ENCODE peak calls at places on chromosome 4, in eight cellular contexts. One of them, this sample, is unnamed.

GRCh38 chr4:161252520-161253141 is 911.2 kb downstream of the FSTL5 start:
- DNase-seq in tibial artery: no peak
- DNase-seq in lower lobe of right lung: no peak
- DNase-seq in mammary epithelial cell: peak; percentile 29
- DNase-seq in A549: peak; percentile 39
- DNase-seq in colonic mucosa: no peak
- DNase-seq in hepatocyte: peak; percentile 21
- DNase-seq in prostate gland: no peak
- DNase-seq in this sample: no peak

GRCh38 chr4:172654482-172654881 is 514.1 kb upstream of the GALNT7 start:
- DNase-seq in lower lobe of right lung: no peak
- DNase-seq in A549: no peak
- DNase-seq in mammary epithelial cell: no peak
- DNase-seq in colonic mucosa: no peak
- DNase-seq in prostate gland: no peak
- DNase-seq in hepatocyte: no peak
- DNase-seq in tibial artery: no peak
- DNase-seq in this sample: no peak

GRCh38 chr4:86593726-86594558 is at the start of gene PTPN13:
- DNase-seq in tibial artery: peak; percentile 99
- DNase-seq in mammary epithelial cell: peak; percentile 99
- DNase-seq in lower lobe of right lung: peak; percentile 98
- DNase-seq in prostate gland: peak; percentile 99
- DNase-seq in colonic mucosa: peak; percentile 96
- DNase-seq in hepatocyte: peak; percentile 99
- DNase-seq in A549: peak; percentile 97
- DNase-seq in this sample: peak; percentile 94

GRCh38 chr4:19580090-19580489 is 671.6 kb upstream of the SLIT2 start:
- DNase-seq in prostate gland: no peak
- DNase-seq in A549: no peak
- DNase-seq in colonic mucosa: no peak
- DNase-seq in hepatocyte: no peak
- DNase-seq in tibial artery: no peak
- DNase-seq in mammary epithelial cell: peak; percentile 2
- DNase-seq in lower lobe of right lung: no peak
- DNase-seq in this sample: no peak

GRCh38 chr4:10157478-10158354 is 41.1 kb upstream of the WDR1 start:
- DNase-seq in prostate gland: peak; percentile 64
- DNase-seq in mammary epithelial cell: peak; percentile 71
- DNase-seq in hepatocyte: peak; percentile 88
- DNase-seq in A549: peak; percentile 67
- DNase-seq in tibial artery: peak; percentile 71
- DNase-seq in colonic mucosa: peak; percentile 56
- DNase-seq in lower lobe of right lung: peak; percentile 51
- DNase-seq in this sample: no peak

GRCh38 chr4:66887061-66887460 is 658.2 kb downstream of the CENPC start:
- DNase-seq in A549: no peak
- DNase-seq in tibial artery: no peak
- DNase-seq in hepatocyte: no peak
- DNase-seq in colonic mucosa: no peak
- DNase-seq in mammary epithelial cell: no peak
- DNase-seq in lower lobe of right lung: no peak
- DNase-seq in prostate gland: no peak
- DNase-seq in this sample: no peak

GRCh38 chr4:180994722-180995121 is 1248.5 kb upstream of the TENM3 start:
- DNase-seq in tibial artery: no peak
- DNase-seq in hepatocyte: no peak
- DNase-seq in A549: no peak
- DNase-seq in lower lobe of right lung: no peak
- DNase-seq in colonic mucosa: no peak
- DNase-seq in mammary epithelial cell: no peak
- DNase-seq in prostate gland: no peak
- DNase-seq in this sample: no peak

GRCh38 chr4:145183023-145183422 is 2.6 kb upstream of the OTUD4 start:
- DNase-seq in hepatocyte: no peak
- DNase-seq in lower lobe of right lung: no peak
- DNase-seq in tibial artery: no peak
- DNase-seq in mammary epithelial cell: no peak
- DNase-seq in A549: no peak
- DNase-seq in colonic mucosa: no peak
- DNase-seq in prostate gland: no peak
- DNase-seq in this sample: no peak

GRCh38 chr4:7295917-7296660 is 103.8 kb downstream of the SORCS2 start:
- DNase-seq in colonic mucosa: peak; percentile 25
- DNase-seq in tibial artery: no peak
- DNase-seq in lower lobe of right lung: no peak
- DNase-seq in hepatocyte: peak; percentile 29
- DNase-seq in prostate gland: no peak
- DNase-seq in mammary epithelial cell: peak; percentile 19
- DNase-seq in A549: peak; percentile 45
- DNase-seq in this sample: no peak

GRCh38 chr4:106707776-106708603 is 328.1 kb downstream of the DKK2 start:
- DNase-seq in A549: no peak
- DNase-seq in mammary epithelial cell: peak; percentile 42
- DNase-seq in prostate gland: no peak
- DNase-seq in colonic mucosa: no peak
- DNase-seq in tibial artery: no peak
- DNase-seq in hepatocyte: no peak
- DNase-seq in lower lobe of right lung: no peak
- DNase-seq in this sample: no peak

GRCh38 chr4:108168213-108168671 is 490 bp downstream of the LEF1 start:
- DNase-seq in mammary epithelial cell: no peak
- DNase-seq in lower lobe of right lung: no peak
- DNase-seq in hepatocyte: no peak
- DNase-seq in tibial artery: no peak
- DNase-seq in colonic mucosa: no peak
- DNase-seq in A549: no peak
- DNase-seq in prostate gland: no peak
- DNase-seq in this sample: no peak

GRCh38 chr4:109183851-109184345 is 118.6 kb downstream of the COL25A1 start:
- DNase-seq in mammary epithelial cell: no peak
- DNase-seq in tibial artery: no peak
- DNase-seq in prostate gland: no peak
- DNase-seq in hepatocyte: no peak
- DNase-seq in colonic mucosa: no peak
- DNase-seq in A549: no peak
- DNase-seq in lower lobe of right lung: no peak
- DNase-seq in this sample: no peak

GRCh38 chr4:24995346-24995745 is 35.4 kb downstream of the LGI2 start:
- DNase-seq in mammary epithelial cell: no peak
- DNase-seq in prostate gland: no peak
- DNase-seq in lower lobe of right lung: no peak
- DNase-seq in colonic mucosa: no peak
- DNase-seq in tibial artery: no peak
- DNase-seq in A549: no peak
- DNase-seq in hepatocyte: no peak
- DNase-seq in this sample: no peak

GRCh38 chr4:147368948-147369347 is 111.9 kb upstream of the EDNRA start:
- DNase-seq in mammary epithelial cell: no peak
- DNase-seq in colonic mucosa: no peak
- DNase-seq in lower lobe of right lung: no peak
- DNase-seq in prostate gland: no peak
- DNase-seq in hepatocyte: no peak
- DNase-seq in A549: no peak
- DNase-seq in tibial artery: no peak
- DNase-seq in this sample: no peak

GRCh38 chr4:95549246-95550138 is 719 bp upstream of the UNC5C start:
- DNase-seq in A549: peak; percentile 24
- DNase-seq in lower lobe of right lung: peak; percentile 67
- DNase-seq in hepatocyte: peak; percentile 43
- DNase-seq in colonic mucosa: peak; percentile 50
- DNase-seq in prostate gland: peak; percentile 11
- DNase-seq in mammary epithelial cell: peak; percentile 60
- DNase-seq in tibial artery: no peak
- DNase-seq in this sample: peak; percentile 47

GRCh38 chr4:101265816-101266172 is 81.5 kb downstream of the PPP3CA start:
- DNase-seq in mammary epithelial cell: no peak
- DNase-seq in colonic mucosa: no peak
- DNase-seq in A549: no peak
- DNase-seq in lower lobe of right lung: no peak
- DNase-seq in prostate gland: no peak
- DNase-seq in hepatocyte: no peak
- DNase-seq in tibial artery: no peak
- DNase-seq in this sample: no peak

GRCh38 chr4:83029688-83030087 is 5.3 kb upstream of the COPS4 start:
- DNase-seq in tibial artery: no peak
- DNase-seq in prostate gland: no peak
- DNase-seq in colonic mucosa: no peak
- DNase-seq in lower lobe of right lung: no peak
- DNase-seq in A549: no peak
- DNase-seq in hepatocyte: no peak
- DNase-seq in mammary epithelial cell: no peak
- DNase-seq in this sample: no peak

DNA sequence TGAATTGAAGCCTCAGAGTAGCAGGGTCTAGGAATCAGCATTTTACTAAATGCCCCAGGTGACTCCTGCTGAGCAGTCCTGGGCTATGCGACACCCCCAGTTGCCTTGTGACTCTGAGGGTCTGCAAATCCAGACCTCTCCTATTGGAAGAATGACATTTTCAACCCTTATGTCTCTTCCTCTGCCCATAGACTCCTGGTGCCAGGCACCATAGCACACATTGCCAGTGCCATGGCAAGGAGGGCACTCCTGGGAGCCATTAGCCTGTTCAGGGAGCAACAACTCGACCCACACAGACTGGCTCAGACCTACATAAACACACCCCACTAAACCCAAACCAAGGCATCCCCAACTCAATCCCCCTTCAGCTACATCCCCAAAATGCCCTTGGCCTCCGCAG is 3.7 kb upstream of the JAKMIP1 start:
- DNase-seq in tibial artery: no peak
- DNase-seq in hepatocyte: no peak
- DNase-seq in colonic mucosa: no peak
- DNase-seq in mammary epithelial cell: no peak
- DNase-seq in A549: no peak
- DNase-seq in lower lobe of right lung: no peak
- DNase-seq in prostate gland: no peak
- DNase-seq in this sample: no peak
- TF ChIP-seq CTCF in tibial artery: no peak
- TF ChIP-seq CTCF in hepatocyte: no peak
- TF ChIP-seq CTCF in colonic mucosa: no peak
- TF ChIP-seq CTCF in mammary epithelial cell: no peak
- TF ChIP-seq CTCF in A549: no peak
- TF ChIP-seq CTCF in lower lobe of right lung: no peak
- TF ChIP-seq CTCF in prostate gland: no peak
- TF ChIP-seq CTCF in this sample: no peak

GRCh38 chr4:150310159-150310895 is 232.1 kb downstream of the DCLK2 start:
- DNase-seq in prostate gland: no peak
- DNase-seq in A549: no peak
- DNase-seq in hepatocyte: no peak
- DNase-seq in mammary epithelial cell: peak; percentile 23
- DNase-seq in colonic mucosa: no peak
- DNase-seq in lower lobe of right lung: no peak
- DNase-seq in tibial artery: no peak
- DNase-seq in this sample: no peak

GRCh38 chr4:150302553-150302952 is 224.3 kb downstream of the DCLK2 start:
- DNase-seq in colonic mucosa: no peak
- DNase-seq in A549: peak; percentile 64
- DNase-seq in mammary epithelial cell: peak; percentile 87
- DNase-seq in hepatocyte: peak; percentile 64
- DNase-seq in lower lobe of right lung: no peak
- DNase-seq in prostate gland: no peak
- DNase-seq in tibial artery: no peak
- DNase-seq in this sample: no peak

GRCh38 chr4:150306719-150307118 is 228.5 kb downstream of the DCLK2 start:
- DNase-seq in prostate gland: no peak
- DNase-seq in lower lobe of right lung: no peak
- DNase-seq in colonic mucosa: no peak
- DNase-seq in tibial artery: no peak
- DNase-seq in mammary epithelial cell: no peak
- DNase-seq in hepatocyte: no peak
- DNase-seq in A549: no peak
- DNase-seq in this sample: no peak

GRCh38 chr4:150308824-150309472 is 230.7 kb downstream of the DCLK2 start:
- DNase-seq in lower lobe of right lung: no peak
- DNase-seq in A549: peak; percentile 3
- DNase-seq in tibial artery: no peak
- DNase-seq in prostate gland: no peak
- DNase-seq in mammary epithelial cell: peak; percentile 73
- DNase-seq in colonic mucosa: no peak
- DNase-seq in hepatocyte: no peak
- DNase-seq in this sample: no peak

DNA sequence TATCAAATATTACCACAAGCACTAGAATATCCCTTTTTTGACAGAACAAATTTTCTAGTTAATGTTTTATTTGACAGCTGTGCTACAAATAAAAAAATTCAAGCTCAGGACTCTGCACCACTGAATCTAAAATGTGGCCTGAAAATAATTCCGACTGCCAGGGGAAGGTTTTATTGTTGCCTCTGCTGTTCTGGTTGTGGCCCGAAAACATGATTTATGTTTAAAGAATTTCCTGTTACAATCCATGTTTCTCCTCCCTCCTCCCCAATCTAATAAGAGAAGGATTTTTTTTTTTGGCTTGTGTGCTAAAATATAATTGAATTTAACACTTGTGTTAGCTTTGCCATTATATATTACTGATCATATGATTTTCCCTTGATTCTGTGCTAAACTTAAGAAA is 227.8 kb downstream of the DCLK2 start:
- DNase-seq in A549: no peak
- DNase-seq in prostate gland: no peak
- DNase-seq in colonic mucosa: no peak
- DNase-seq in hepatocyte: no peak
- DNase-seq in lower lobe of right lung: no peak
- DNase-seq in mammary epithelial cell: peak; percentile 51
- DNase-seq in tibial artery: no peak
- DNase-seq in this sample: no peak
- H3K4me1 ChIP-seq in A549: peaks cover 28% of the 10 kb centered on the region
- H3K4me1 ChIP-seq in prostate gland: no peaks in the 10 kb centered on the region
- H3K4me1 ChIP-seq in colonic mucosa: no peaks in the 10 kb centered on the region
- H3K4me1 ChIP-seq in hepatocyte: no peaks in the 10 kb centered on the region
- H3K4me1 ChIP-seq in lower lobe of right lung: no peaks in the 10 kb centered on the region
- H3K4me1 ChIP-seq in mammary epithelial cell: peaks cover 37% of the 10 kb centered on the region
- H3K4me1 ChIP-seq in tibial artery: no peaks in the 10 kb centered on the region
- H3K4me1 ChIP-seq in this sample: no peaks in the 10 kb centered on the region

GRCh38 chr4:915041-915474 is 17.1 kb downstream of the GAK start:
- DNase-seq in colonic mucosa: no peak
- DNase-seq in lower lobe of right lung: peak; percentile 55
- DNase-seq in mammary epithelial cell: no peak
- DNase-seq in A549: no peak
- DNase-seq in prostate gland: no peak
- DNase-seq in tibial artery: peak; percentile 49
- DNase-seq in hepatocyte: no peak
- DNase-seq in this sample: no peak
- H3K4me3 ChIP-seq in colonic mucosa: no peak overlapping the region
- H3K4me3 ChIP-seq in lower lobe of right lung: peak overlapping the region; percentile 27
- H3K4me3 ChIP-seq in mammary epithelial cell: no peak overlapping the region
- H3K4me3 ChIP-seq in A549: no peak overlapping the region
- H3K4me3 ChIP-seq in prostate gland: no peak overlapping the region
- H3K4me3 ChIP-seq in tibial artery: no peak overlapping the region
- H3K4me3 ChIP-seq in hepatocyte: no peak overlapping the region
- H3K4me3 ChIP-seq in this sample: no peak overlapping the region

GRCh38 chr4:23458061-23458460 is 431.8 kb downstream of the PPARGC1A start:
- DNase-seq in colonic mucosa: no peak
- DNase-seq in hepatocyte: peak; percentile 5
- DNase-seq in lower lobe of right lung: no peak
- DNase-seq in A549: no peak
- DNase-seq in mammary epithelial cell: no peak
- DNase-seq in prostate gland: no peak
- DNase-seq in tibial artery: no peak
- DNase-seq in this sample: no peak

GRCh38 chr4:23456864-23457263 is 433.0 kb downstream of the PPARGC1A start:
- DNase-seq in prostate gland: no peak
- DNase-seq in lower lobe of right lung: no peak
- DNase-seq in A549: no peak
- DNase-seq in hepatocyte: no peak
- DNase-seq in mammary epithelial cell: no peak
- DNase-seq in tibial artery: no peak
- DNase-seq in colonic mucosa: no peak
- DNase-seq in this sample: no peak

GRCh38 chr4:23455482-23455881 is 434.4 kb downstream of the PPARGC1A start:
- DNase-seq in lower lobe of right lung: no peak
- DNase-seq in tibial artery: no peak
- DNase-seq in mammary epithelial cell: no peak
- DNase-seq in prostate gland: no peak
- DNase-seq in colonic mucosa: peak; percentile 28
- DNase-seq in hepatocyte: peak; percentile 38
- DNase-seq in A549: peak; percentile 3
- DNase-seq in this sample: no peak
- TF ChIP-seq CTCF in lower lobe of right lung: no peak
- TF ChIP-seq CTCF in tibial artery: no peak
- TF ChIP-seq CTCF in mammary epithelial cell: no peak
- TF ChIP-seq CTCF in prostate gland: no peak
- TF ChIP-seq CTCF in colonic mucosa: no peak
- TF ChIP-seq CTCF in hepatocyte: peak; percentile 49
- TF ChIP-seq CTCF in A549: no peak
- TF ChIP-seq CTCF in this sample: no peak